ENCODE peak calls at places on chromosomes 3 and 15, in six cellular contexts. I is GM23248; K is kidney; R is activated B cell treated with CpG ODN at 0.5 μM for 24 hours; G is stimulated activated CD8-positive, alpha-beta memory T cell treated with anti-CD3 and anti-CD28 coated beads, Interleukin-7, amount 100 ng/mL, for 4 hours; U is Caki2. J is an unnamed sample.

GRCh38 chr15:92883643-92884458 is 16.3 kb upstream of the CHD2 start:
- DNase-seq in G (no peak), I (peak), R (no peak), K (no peak), U (peak), J (no peak)

GRCh38 chr15:61173899-61174689 is 55.0 kb downstream of the RORA start:
- DNase-seq in R (no peak), G (no peak), U (no peak), I (no peak), K (no peak), J (no peak)

GRCh38 chr15:70875001-70875782 is 17.0 kb downstream of the THAP10 start:
- DNase-seq in I (peak), R (no peak), G (no peak), U (peak), K (no peak), J (no peak)

GRCh38 chr15:67400890-67401289 is 120.0 kb upstream of the C15orf61 start:
- DNase-seq in U (no peak), K (no peak), G (no peak), R (no peak), I (no peak), J (no peak)

GRCh38 chr3:129418041-129418973 is 10.1 kb downstream of the EFCAB12 start:
- DNase-seq in R (no peak), U (no peak), I (no peak), K (no peak), G (no peak), J (no peak)

GRCh38 chr15:31447893-31448634 is 121.4 kb downstream of the KLF13 start:
- DNase-seq in U (no peak), I (no peak), R (no peak), K (no peak), G (no peak), J (no peak)

GRCh38 chr3:119311191-119311925 is 17.2 kb downstream of the ARHGAP31 start:
- DNase-seq in R (no peak), G (no peak), K (no peak), I (peak), U (peak), J (no peak)

GRCh38 chr15:35289029-35289617 is 204.0 kb upstream of the NANOGP8 start:
- DNase-seq in K (no peak), I (peak), G (no peak), U (peak), R (no peak), J (no peak)

GRCh38 chr15:26065723-26066122 is 202.6 kb upstream of the ATP10A start:
- DNase-seq in K (no peak), I (no peak), U (no peak), G (no peak), R (no peak), J (no peak)

GRCh38 chr3:150394606-150395005 is 13.5 kb upstream of the TSC22D2 start:
- DNase-seq in R (no peak), K (no peak), I (no peak), G (no peak), U (no peak), J (no peak)

GRCh38 chr15:66004618-66005262 is 135.4 kb downstream of the RAB11A start:
- DNase-seq in U (peak), R (no peak), G (no peak), K (no peak), I (peak), J (no peak)

GRCh38 chr15:95734422-95735316 is 595.8 kb upstream of the NR2F2 start:
- DNase-seq in R (no peak), U (no peak), G (no peak), I (no peak), K (no peak), J (no peak)

GRCh38 chr15:43329222-43329959 is 982 bp downstream of the LCMT2 start:
- DNase-seq in K (no peak), R (no peak), G (no peak), I (peak), U (no peak), J (no peak)

J was measured in type B pancreatic cell.